ENCODE peak calls at places on chromosomes 16 and 17, in nine cellular contexts. G, A, B, F, C, U, Z, H and R are unnamed samples.
A peak's percentile ranks its signal among the peaks of the same experiment; 100 is the strongest.

GRCh38 chr16:27332105-27332504 is 18.3 kb downstream of the IL4R start:
- DNase-seq in B (no peak), C (no peak), F (no peak), U (no peak), Z (no peak), G (no peak), H (no peak), A (peak; percentile 19), R (no peak)

GRCh38 chr17:2792541-2793169 is 3.6 kb upstream of the RAP1GAP2 start:
- DNase-seq in A (peak; percentile 83), C (no peak), B (no peak), F (no peak), U (no peak), H (peak; percentile 50), G (no peak), Z (no peak), R (no peak)

GRCh38 chr16:48526058-48526957 is 83.7 kb downstream of the N4BP1 start:
- DNase-seq in U (peak; percentile 69), A (peak; percentile 69), B (peak; percentile 67), G (no peak), Z (peak; percentile 57), H (no peak), F (no peak), C (no peak), R (peak; percentile 77)

GRCh38 chr16:2048116-2048543 is 345 bp downstream of the TSC2 start:
- DNase-seq in A (no peak), H (no peak), C (no peak), Z (no peak), U (no peak), F (peak; percentile 60), B (no peak), G (no peak), R (no peak)

GRCh38 chr17:79793924-79794304 is 3.0 kb downstream of the CBX8 start:
- DNase-seq in Z (no peak), B (no peak), F (no peak), A (no peak), U (peak; percentile 87), C (no peak), G (no peak), H (no peak), R (no peak)

GRCh38 chr17:16486373-16487250 is 5.4 kb downstream of the LRRC75A start:
- DNase-seq in U (peak; percentile 38), G (peak; percentile 44), A (no peak), Z (peak; percentile 97), H (no peak), B (peak; percentile 97), F (peak; percentile 89), C (no peak), R (peak; percentile 96)

GRCh38 chr17:45649796-45650195 is 134.3 kb upstream of the CRHR1 start:
- DNase-seq in Z (no peak), C (no peak), H (peak; percentile 14), G (no peak), B (no peak), F (no peak), U (no peak), A (no peak), R (no peak)

GRCh38 chr17:31554930-31555329 is 163.5 kb downstream of the RAB11FIP4 start:
- DNase-seq in F (no peak), U (no peak), A (no peak), C (no peak), G (no peak), B (no peak), H (no peak), Z (no peak), R (no peak)

GRCh38 chr17:65191805-65192740 is 54.9 kb downstream of the RGS9 start:
- DNase-seq in G (peak; percentile 78), C (no peak), B (no peak), H (peak; percentile 61), F (no peak), U (peak; percentile 33), Z (no peak), A (no peak), R (no peak)

GRCh38 chr16:21218135-21218534 is 6.8 kb upstream of the ZP2 start:
- DNase-seq in Z (no peak), H (peak; percentile 57), U (no peak), C (no peak), A (no peak), G (no peak), B (no peak), F (no peak), R (no peak)

GRCh38 chr16:73505178-73505968 is 457.4 kb upstream of the ZFHX3 start:
- DNase-seq in C (no peak), Z (no peak), F (no peak), H (no peak), G (no peak), B (no peak), U (no peak), A (no peak), R (no peak)

GRCh38 chr16:19167710-19168172 is 299 bp upstream of the SYT17 start:
- DNase-seq in B (peak; percentile 70), F (peak; percentile 80), C (no peak), G (peak; percentile 48), A (peak; percentile 88), Z (peak; percentile 81), H (peak; percentile 66), U (peak; percentile 90), R (peak; percentile 91)

GRCh38 chr17:7716299-7716886 is 1.2 kb upstream of the DNAH2 start:
- DNase-seq in G (no peak), Z (no peak), F (no peak), B (no peak), H (no peak), A (no peak), C (no peak), U (no peak), R (no peak)

DNA sequence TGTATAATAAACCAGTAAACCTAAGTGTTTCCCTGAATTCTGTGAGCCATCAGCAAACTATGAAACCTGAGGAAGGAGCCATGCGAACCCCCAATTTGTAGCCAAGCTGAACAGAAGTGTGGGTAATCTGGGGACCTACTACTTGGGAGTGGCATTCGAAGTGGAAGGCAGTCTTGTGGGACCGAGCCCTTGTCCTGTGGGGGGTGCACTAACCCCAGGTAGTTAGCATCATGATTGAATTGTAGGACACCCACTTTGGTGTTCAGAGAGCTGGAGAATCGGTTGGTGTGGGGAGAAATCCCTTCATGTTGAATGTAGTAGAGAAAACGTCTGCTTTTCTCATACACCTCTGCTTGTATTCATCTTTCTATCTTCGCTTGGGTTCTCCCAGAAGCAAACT is 79.7 kb upstream of the CPHXL start:
- DNase-seq in C (no peak), Z (no peak), U (no peak), B (no peak), G (no peak), H (no peak), F (no peak), A (no peak), R (no peak)
- TF ChIP-seq CTCF in C (no peak), Z (no peak), U (no peak), B (no peak), G (no peak), H (no peak), F (no peak), A (no peak), R (no peak)

DNA sequence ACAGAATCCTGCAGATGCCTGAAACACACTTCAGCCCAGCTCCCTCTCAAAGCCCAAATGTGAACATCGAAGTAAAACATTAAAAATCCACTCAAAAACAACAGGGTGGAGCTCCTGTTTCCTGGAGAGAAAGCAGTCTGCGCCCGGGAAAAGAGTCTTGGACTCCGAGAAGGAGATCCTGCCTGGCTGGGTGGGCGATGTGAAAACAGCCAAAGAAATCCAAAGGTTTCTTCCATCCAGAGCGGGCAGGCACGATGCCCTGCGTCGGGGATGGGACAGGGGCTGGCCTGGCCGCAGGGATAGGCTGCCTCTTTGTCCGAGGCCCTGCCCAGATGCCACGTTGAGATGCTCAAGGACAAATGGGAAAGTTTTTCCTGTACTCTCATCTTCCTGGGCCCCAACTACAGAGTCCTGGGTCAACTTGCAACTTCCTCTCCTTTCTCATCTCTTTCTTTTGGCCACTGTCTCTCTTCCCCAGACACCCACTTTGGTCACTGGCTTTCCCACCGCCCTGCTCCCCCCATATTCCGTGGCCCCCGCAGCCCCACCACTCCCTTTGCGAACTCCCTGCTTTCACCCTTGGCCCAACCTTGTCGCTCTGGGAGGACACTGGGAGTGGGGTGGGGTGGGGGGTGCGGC is 648 bp downstream of the WIPI1 start:
- DNase-seq in A (peak; percentile 87), U (peak; percentile 84), C (peak; percentile 93), B (peak; percentile 77), H (peak; percentile 48), Z (peak; percentile 70), F (peak; percentile 91), G (peak; percentile 90), R (peak; percentile 95)
- TF ChIP-seq POLR2A in A (no peak), U (no peak), C (peak; percentile 51), B (peak; percentile 45), H (no peak), Z (no peak), F (peak; percentile 9), G (peak; percentile 63), R (no peak)

GRCh38 chr17:19753661-19754463 is 5.8 kb upstream of the ALDH3A1 start:
- DNase-seq in H (no peak), Z (peak; percentile 82), C (no peak), B (peak; percentile 60), G (no peak), F (peak; percentile 55), U (peak; percentile 91), A (peak; percentile 44), R (no peak)
- TF ChIP-seq CTCF in H (peak; percentile 60), Z (peak; percentile 63), C (peak; percentile 42), B (peak; percentile 74), G (no peak), F (peak; percentile 39), U (peak; percentile 86), A (no peak), R (no peak)

GRCh38 chr17:76831316-76831715 is 36.9 kb upstream of the MGAT5B start:
- DNase-seq in Z (no peak), A (no peak), G (no peak), F (no peak), C (no peak), B (no peak), U (no peak), H (no peak), R (no peak)

GRCh38 chr17:76834889-76835288 is 33.3 kb upstream of the MGAT5B start:
- DNase-seq in U (no peak), B (no peak), Z (no peak), C (no peak), G (no peak), H (no peak), A (no peak), F (no peak), R (no peak)

GRCh38 chr17:76833034-76833689 is 35.0 kb upstream of the MGAT5B start:
- DNase-seq in U (no peak), G (no peak), A (no peak), Z (no peak), H (no peak), F (no peak), C (no peak), B (no peak), R (no peak)

GRCh38 chr17:76833747-76834146 is 34.5 kb upstream of the MGAT5B start:
- DNase-seq in G (no peak), B (no peak), H (no peak), Z (no peak), U (no peak), A (no peak), C (no peak), F (no peak), R (no peak)
- TF ChIP-seq POLR2A in G (no peak), B (no peak), H (no peak), Z (no peak), U (no peak), A (no peak), C (no peak), F (no peak), R (no peak)

DNA sequence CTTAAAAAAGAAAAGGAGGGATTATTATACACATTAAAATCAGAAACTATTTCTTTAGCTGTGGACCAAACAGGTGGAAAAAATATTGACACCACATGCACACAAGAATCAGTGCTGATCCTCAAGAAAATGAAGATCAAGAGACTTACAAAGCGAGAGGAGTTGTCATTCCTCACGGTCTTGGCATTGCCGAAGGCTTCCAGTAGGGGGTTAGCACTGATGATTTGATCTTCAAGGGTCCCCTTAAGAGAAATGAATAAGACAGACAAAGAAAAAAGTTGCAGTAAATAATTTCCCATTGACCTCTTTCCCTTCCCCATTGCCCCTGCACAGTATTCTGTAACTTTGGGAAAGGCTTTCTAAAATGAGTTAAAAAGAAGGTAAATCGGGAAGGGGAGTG is 6.0 kb downstream of the MYH4 start:
- DNase-seq in H (no peak), Z (no peak), C (no peak), U (no peak), F (no peak), A (no peak), G (no peak), B (no peak), R (no peak)
- TF ChIP-seq CTCF in H (peak; percentile 21), Z (no peak), C (no peak), U (no peak), F (no peak), A (no peak), G (no peak), B (no peak), R (no peak)